ENCODE peak calls at places on chromosome 1, in six cellular contexts. M is fibroblast of lung, Q is K562, W is mesendoderm, V is mesenchymal stem cell, I is MM.1S. U is an unnamed sample. For H3K4me1, the result is how much of the 10 kb centered on the place peaks cover.

GRCh38 chr1:22829001-22829989 is 118.7 kb downstream of the EPHB2 start:
- DNase-seq in M (peak), Q (no peak), W (peak), V (peak), I (no peak), U (no peak)

GRCh38 chr1:94955767-94956632 is 29.1 kb upstream of the CNN3 start:
- DNase-seq in M (peak), Q (no peak), W (no peak), V (peak), I (no peak), U (no peak)

GRCh38 chr1:10615336-10615735 is 140.6 kb downstream of the PEX14 start:
- DNase-seq in M (peak), Q (no peak), W (no peak), V (no peak), I (no peak), U (no peak)

GRCh38 chr1:218494449-218494852 is 149.3 kb downstream of the TGFB2 start:
- DNase-seq in M (no peak), Q (no peak), W (peak), V (no peak), I (peak), U (no peak)

GRCh38 chr1:172585348-172585747 is 52.4 kb downstream of the SUCO start:
- DNase-seq in M (peak), Q (no peak), W (no peak), V (peak), I (no peak), U (peak)

GRCh38 chr1:149884433-149885363 is 14.7 kb upstream of the BOLA1 start:
- DNase-seq in M (peak), Q (peak), W (peak), V (peak), I (peak), U (peak)

GRCh38 chr1:185656663-185657062 is 77.5 kb upstream of the HMCN1 start:
- DNase-seq in M (no peak), Q (peak), W (peak), V (no peak), I (no peak), U (no peak)

GRCh38 chr1:229229137-229229720 is 41.7 kb upstream of the RAB4A start:
- DNase-seq in M (peak), Q (no peak), W (peak), V (peak), I (no peak), U (peak)

GRCh38 chr1:22832414-22832786 is 121.8 kb downstream of the EPHB2 start:
- DNase-seq in M (peak), Q (no peak), W (no peak), V (peak), I (no peak), U (no peak)

GRCh38 chr1:79791488-79792211 is 785.1 kb upstream of the ADGRL4 start:
- DNase-seq in M (no peak), Q (no peak), W (no peak), V (no peak), I (no peak), U (peak)

GRCh38 chr1:55423376-55423775 is 208.2 kb upstream of the USP24 start:
- DNase-seq in M (no peak), Q (no peak), W (no peak), V (peak), I (no peak), U (no peak)

GRCh38 chr1:17831619-17832018 is 76.5 kb downstream of the ACTL8 start:
- DNase-seq in M (peak), Q (peak), W (peak), V (peak), I (peak), U (peak)

GRCh38 chr1:200351826-200352549 is 57.8 kb downstream of the ZNF281 start:
- DNase-seq in M (peak), Q (no peak), W (no peak), V (peak), I (peak), U (peak)

GRCh38 chr1:25804244-25804963 is 4.4 kb downstream of the SELENON start:
- DNase-seq in M (peak), Q (no peak), W (no peak), V (no peak), I (no peak), U (no peak)

GRCh38 chr1:16173447-16174260 is 17.8 kb upstream of the EPHA2 start:
- DNase-seq in M (peak), Q (peak), W (peak), V (peak), I (no peak), U (peak)

GRCh38 chr1:1162597-1163537 is 10.8 kb upstream of the TTLL10 start:
- DNase-seq in M (no peak), Q (no peak), W (no peak), V (no peak), I (no peak), U (no peak)

GRCh38 chr1:183476081-183476480 is 3.8 kb downstream of the SMG7 start:
- DNase-seq in M (no peak), Q (peak), W (no peak), V (no peak), I (no peak), U (no peak)

GRCh38 chr1:172826096-172826741 is 167.3 kb downstream of the FASLG start:
- DNase-seq in M (peak), Q (peak), W (peak), V (peak), I (peak), U (peak)

GRCh38 chr1:8094481-8095241 is 68.6 kb upstream of the ERRFI1 start:
- DNase-seq in M (peak), Q (no peak), W (no peak), V (peak), I (no peak), U (peak)

GRCh38 chr1:20950689-20951088 is 163.6 kb upstream of the HP1BP3 start:
- DNase-seq in M (no peak), Q (no peak), W (no peak), V (no peak), I (no peak), U (peak)

GRCh38 chr1:221336141-221336540 is 405.7 kb downstream of the DUSP10 start:
- DNase-seq in M (peak), Q (no peak), W (peak), V (peak), I (no peak), U (peak)

GRCh38 chr1:52305417-52306226 is 60.4 kb downstream of the CC2D1B start:
- DNase-seq in M (no peak), Q (no peak), W (no peak), V (no peak), I (no peak), U (no peak)

GRCh38 chr1:10429868-10430215 is 391 bp upstream of the CENPS start:
- DNase-seq in M (peak), Q (no peak), W (no peak), V (no peak), I (no peak), U (no peak)

GRCh38 chr1:200401263-200401662 is 8.6 kb downstream of the ZNF281 start:
- DNase-seq in M (no peak), Q (no peak), W (no peak), V (peak), I (no peak), U (no peak)

GRCh38 chr1:202968895-202969295 is 1.8 kb upstream of the CYB5R1 start:
- DNase-seq in M (peak), Q (peak), W (peak), V (peak), I (peak), U (peak)

GRCh38 chr1:53477626-53478025 is 18.4 kb downstream of the DMRTB1 start:
- DNase-seq in M (no peak), Q (no peak), W (no peak), V (no peak), I (no peak), U (peak)

GRCh38 chr1:243421784-243422183 is 165.9 kb downstream of the SDCCAG8 start:
- DNase-seq in M (peak), Q (peak), W (peak), V (peak), I (peak), U (peak)

GRCh38 chr1:243422362-243422761 is 166.5 kb downstream of the SDCCAG8 start:
- DNase-seq in M (no peak), Q (no peak), W (no peak), V (no peak), I (no peak), U (no peak)

GRCh38 chr1:243420369-243420768 is 164.5 kb downstream of the SDCCAG8 start:
- DNase-seq in M (no peak), Q (no peak), W (no peak), V (no peak), I (no peak), U (no peak)

GRCh38 chr1:243416510-243416909 is 160.7 kb downstream of the SDCCAG8 start:
- DNase-seq in M (no peak), Q (no peak), W (no peak), V (no peak), I (peak), U (no peak)

DNA sequence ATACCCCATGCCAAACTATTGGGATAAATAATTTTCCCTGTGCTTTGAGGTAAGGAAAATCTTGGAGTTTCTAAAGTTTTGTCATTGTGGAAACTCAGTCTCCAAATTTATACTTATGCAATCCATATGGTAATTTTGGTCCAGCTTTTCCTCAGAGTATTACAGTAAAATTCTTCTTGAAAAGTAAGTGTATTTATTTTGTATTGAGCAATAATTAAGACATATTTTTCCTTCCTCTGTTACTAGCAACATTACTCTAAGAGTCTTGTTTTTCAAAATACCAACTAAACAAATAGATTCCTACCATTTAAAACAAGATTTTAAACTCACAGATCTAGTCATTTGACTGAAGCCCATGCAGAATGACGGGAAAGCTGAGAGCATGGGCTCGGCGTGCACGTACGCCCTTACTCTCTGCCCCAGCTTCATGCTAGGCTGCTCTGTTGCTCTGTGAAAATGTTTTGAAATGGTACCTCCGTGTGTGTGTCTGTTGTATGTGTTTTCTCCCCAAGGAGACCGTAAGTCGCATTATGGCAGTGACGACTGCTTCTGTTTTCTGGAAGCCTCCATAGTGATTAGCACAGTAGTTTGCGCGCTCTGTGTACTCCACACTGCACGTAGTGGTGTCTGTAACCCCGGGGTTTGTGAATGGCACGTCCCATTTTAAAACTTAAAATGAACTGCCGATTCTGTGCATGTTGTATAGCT is 165.3 kb downstream of the SDCCAG8 start:
- DNase-seq in M (peak), Q (no peak), W (no peak), V (no peak), I (no peak), U (peak)
- H3K4me3 ChIP-seq in M (no peak), Q (no peak), W (no peak), V (peak), I (peak), U (peak)

GRCh38 chr1:65425697-65426096 is 5.2 kb downstream of the LEPR start:
- DNase-seq in M (peak), Q (no peak), W (peak), V (peak), I (no peak), U (peak)
- H3K4me1 ChIP-seq in M (under half), Q (under half), W (under half), V (under half), I (under half), U (half or more)

GRCh38 chr1:219876798-219877209 is 51.6 kb downstream of the SLC30A10 start:
- DNase-seq in M (no peak), Q (peak), W (no peak), V (no peak), I (no peak), U (peak)
- H3K9ac ChIP-seq in M (no peak), Q (no peak), W (no peak), V (no peak), I (no peak), U (no peak)

DNA sequence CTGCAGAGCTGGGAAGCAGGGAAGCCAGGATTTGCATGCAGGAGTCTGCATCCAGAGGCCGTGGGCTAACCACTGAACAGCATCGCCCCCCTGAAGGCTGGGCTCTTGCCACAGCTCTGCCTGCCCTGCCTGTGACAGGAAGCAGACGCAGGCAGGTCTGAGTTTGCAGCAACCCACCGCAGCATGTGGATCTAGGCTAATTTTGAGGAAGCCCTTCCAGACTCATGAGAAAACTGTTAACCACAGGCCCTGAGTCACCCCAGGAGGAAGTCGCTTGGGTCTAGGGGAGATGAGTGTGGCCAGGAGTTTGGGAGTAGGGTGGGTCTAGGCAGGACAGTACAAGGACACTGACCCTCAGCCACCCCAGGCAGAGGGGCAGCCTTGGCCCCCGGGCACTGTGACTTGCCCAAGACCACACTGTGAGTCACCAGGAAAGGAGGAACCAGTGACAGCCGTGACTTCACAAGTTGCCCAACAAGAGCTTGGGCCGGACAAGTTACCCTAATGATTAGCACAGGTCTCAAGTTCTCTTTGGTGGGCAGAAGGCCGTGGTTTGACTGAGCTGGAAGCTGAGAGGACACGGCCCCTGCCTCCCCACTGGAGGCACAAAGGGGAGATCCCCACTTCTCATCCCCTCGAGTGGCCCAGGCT is 904 bp downstream of the LAPTM5 start:
- DNase-seq in M (peak), Q (peak), W (peak), V (peak), I (peak), U (peak)
- H3K4me3 ChIP-seq in M (no peak), Q (peak), W (no peak), V (peak), I (peak), U (peak)

DNA sequence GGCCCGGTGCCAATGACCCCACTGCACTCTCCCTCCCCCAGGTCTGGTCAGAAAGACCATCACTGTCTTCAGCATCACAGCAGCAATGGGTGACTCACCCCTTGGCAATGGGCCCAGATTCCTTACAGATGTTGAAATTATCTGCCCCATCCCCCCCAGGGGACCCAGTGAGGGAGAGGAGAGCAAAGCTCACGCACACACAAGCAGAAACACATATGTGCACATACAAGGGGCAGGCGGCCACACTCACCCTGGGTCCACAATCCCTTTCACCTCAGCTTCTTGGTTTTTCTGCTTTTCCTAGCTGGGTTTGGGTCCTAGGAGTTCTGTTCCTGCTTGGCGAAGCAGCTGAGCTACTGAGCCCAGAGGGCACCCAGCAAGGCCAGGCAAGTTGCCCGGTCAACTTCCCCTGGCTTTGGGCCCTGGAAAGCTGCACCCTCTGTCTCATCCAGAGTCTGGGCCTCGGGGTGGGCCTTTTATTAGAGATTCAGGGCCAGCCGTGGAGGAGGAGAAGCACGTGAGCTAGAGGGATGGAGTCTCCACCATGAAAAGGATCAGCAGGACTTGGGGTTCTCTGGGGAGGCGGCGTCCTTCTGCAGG is 2.6 kb downstream of the COL16A1 start:
- DNase-seq in M (peak), Q (peak), W (peak), V (peak), I (no peak), U (peak)
- H3K4me1 ChIP-seq in M (under half), Q (under half), W (under half), V (half or more), I (under half), U (half or more)

U was measured in adipocyte.